ENCODE peak calls at places on chromosomes 11 and 22, in six cellular contexts. X is IMR-90, M is Peyer's patch, O is uterus, D is stomach, K is heart left ventricle. U is an unnamed sample.

GRCh38 chr22:24124247-24124646 is 57.0 kb upstream of the SUSD2 start:
- DNase-seq in O (no peak), X (no peak), D (no peak), M (no peak), K (no peak), U (no peak)

GRCh38 chr11:35335226-35335625 is 84.1 kb downstream of the SLC1A2 start:
- DNase-seq in X (no peak), M (no peak), O (no peak), K (no peak), D (no peak), U (no peak)

GRCh38 chr22:36331306-36331911 is 56.4 kb downstream of the MYH9 start:
- DNase-seq in D (peak; percentile 79), M (no peak), K (peak; percentile 90), O (peak; percentile 85), X (peak; percentile 98), U (peak; percentile 97)

GRCh38 chr22:23763579-23764331 is 965 bp downstream of the C22orf15 start:
- DNase-seq in D (no peak), X (no peak), O (no peak), M (no peak), K (peak; percentile 79), U (peak; percentile 92)

GRCh38 chr22:37193629-37194191 is 5.7 kb upstream of the C1QTNF6 start:
- DNase-seq in O (peak; percentile 35), K (no peak), X (peak; percentile 36), D (no peak), M (no peak), U (no peak)

GRCh38 chr11:83252266-83252665 is 33.9 kb downstream of the CCDC90B start:
- DNase-seq in D (no peak), O (no peak), M (no peak), K (no peak), X (no peak), U (no peak)

GRCh38 chr22:18057568-18058209 is 20.1 kb upstream of the PEX26 start:
- DNase-seq in O (peak; percentile 85), D (peak; percentile 60), M (no peak), K (no peak), X (peak; percentile 100), U (peak; percentile 88)

GRCh38 chr11:106959800-106960199 is 58.5 kb downstream of the GUCY1A2 start:
- DNase-seq in M (no peak), D (no peak), O (no peak), K (no peak), X (no peak), U (no peak)

GRCh38 chr11:251550-251949 is 14.8 kb downstream of the PSMD13 start:
- DNase-seq in O (no peak), M (no peak), X (no peak), D (no peak), K (no peak), U (no peak)

GRCh38 chr11:2932850-2933251 is 3.6 kb upstream of the PHLDA2 start:
- DNase-seq in X (peak; percentile 46), M (peak; percentile 41), K (no peak), D (no peak), O (no peak), U (peak; percentile 76)

GRCh38 chr22:47196493-47196849 is 434.0 kb downstream of the TBC1D22A start:
- DNase-seq in O (no peak), X (no peak), M (no peak), D (peak; percentile 7), K (no peak), U (no peak)

GRCh38 chr22:39021552-39022250 is 774 bp downstream of the APOBEC3D start:
- DNase-seq in D (no peak), X (no peak), O (no peak), K (no peak), M (no peak), U (no peak)
- H3K4me3 ChIP-seq in D (peak overlapping the region; percentile 54), X (no peak overlapping the region), O (peak overlapping the region; percentile 25), K (peak overlapping the region; percentile 53), M (peak overlapping the region; percentile 53), U (peak overlapping the region; percentile 56)

GRCh38 chr11:65649656-65650546 is 12.0 kb downstream of the SIPA1 start:
- DNase-seq in O (no peak), X (no peak), K (no peak), M (peak; percentile 46), D (no peak), U (peak; percentile 74)

GRCh38 chr11:65651589-65652510 is 10.9 kb downstream of the RELA start:
- DNase-seq in K (no peak), X (peak; percentile 38), D (peak; percentile 86), M (peak; percentile 67), O (peak; percentile 36), U (peak; percentile 88)

GRCh38 chr11:65651339-65651588 is 11.5 kb downstream of the RELA start:
- DNase-seq in M (peak; percentile 41), D (no peak), K (no peak), X (no peak), O (peak; percentile 15), U (no peak)

GRCh38 chr11:65648997-65649491 is 11.1 kb downstream of the SIPA1 start:
- DNase-seq in D (peak; percentile 66), X (no peak), M (no peak), O (no peak), K (no peak), U (peak; percentile 74)

GRCh38 chr11:65650547-65651338 is 12.0 kb downstream of the RELA start:
- DNase-seq in M (peak; percentile 48), X (no peak), K (no peak), O (peak; percentile 18), D (peak; percentile 55), U (peak; percentile 82)
- H3K27ac ChIP-seq in M (no peak overlapping the region), X (no peak overlapping the region), K (peak overlapping the region; percentile 97), O (peak overlapping the region; percentile 97), D (peak overlapping the region; percentile 91), U (peak overlapping the region; percentile 98)

DNA sequence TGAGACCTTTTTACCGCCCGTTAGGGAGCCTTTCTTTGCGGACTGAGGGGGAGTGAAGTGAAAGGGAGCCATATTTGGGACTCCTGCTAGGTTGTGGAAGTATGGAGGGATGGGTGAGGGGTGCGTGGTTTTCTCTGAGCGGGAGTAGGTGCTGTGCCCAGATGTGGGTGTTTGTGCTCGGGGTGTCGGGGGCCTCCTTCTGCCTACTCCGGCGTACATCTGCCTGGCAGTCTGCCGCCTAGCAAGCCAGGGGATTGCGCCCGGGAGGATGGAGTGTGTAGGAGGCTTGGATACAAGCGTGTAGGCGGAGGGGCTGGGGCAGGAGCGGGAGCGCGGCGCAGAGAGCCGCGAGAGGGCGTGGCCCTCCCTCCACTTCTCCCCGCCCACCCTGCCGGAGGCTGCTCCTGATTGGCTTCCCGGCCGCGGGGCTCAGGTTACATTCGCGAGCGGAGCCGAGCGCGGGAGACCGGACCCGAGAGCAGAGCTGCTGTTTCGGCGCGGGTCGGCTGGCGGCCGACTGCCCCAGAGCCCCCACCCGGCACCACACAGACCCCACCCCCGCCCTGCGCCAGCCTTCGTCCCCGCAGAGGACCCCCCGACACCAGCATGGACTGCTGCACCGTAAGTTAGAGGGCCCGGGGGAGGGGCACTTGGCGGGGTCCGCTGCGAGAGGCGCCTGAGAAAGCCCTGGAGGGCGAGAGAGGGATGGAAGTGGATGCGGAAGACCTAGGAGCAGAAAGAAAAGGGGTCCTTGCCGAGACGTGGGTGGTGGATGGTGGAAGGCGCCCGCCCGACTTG is at the start of gene NRGN:
- DNase-seq in M (peak; percentile 91), X (peak; percentile 82), O (peak; percentile 92), K (peak; percentile 95), D (peak; percentile 94), U (peak; percentile 96)
- TF ChIP-seq POLR2A in M (no peak), X (no peak), O (no peak), K (no peak), D (no peak), U (no peak)

GRCh38 chr11:119339581-119340334 is 925 bp downstream of the C1QTNF5 start:
- DNase-seq in M (peak; percentile 81), O (peak; percentile 70), X (no peak), K (peak; percentile 87), D (peak; percentile 73), U (peak; percentile 89)

GRCh38 chr11:119341222-119342022 is 739 bp upstream of the C1QTNF5 start:
- DNase-seq in M (peak; percentile 52), X (no peak), O (no peak), D (no peak), K (no peak), U (peak; percentile 84)

GRCh38 chr11:119342023-119342300 is 1.3 kb upstream of the C1QTNF5 start:
- DNase-seq in O (no peak), M (no peak), X (no peak), D (no peak), K (no peak), U (no peak)

GRCh38 chr11:119338946-119339580 is 1.6 kb downstream of the C1QTNF5 start:
- DNase-seq in O (no peak), M (peak; percentile 46), X (no peak), K (peak; percentile 60), D (no peak), U (peak; percentile 64)

GRCh38 chr11:119340335-119341221 is at the start of gene C1QTNF5:
- DNase-seq in D (peak; percentile 88), M (peak; percentile 71), K (peak; percentile 90), X (peak; percentile 57), O (peak; percentile 87), U (peak; percentile 85)
- H3K4me3 ChIP-seq in D (peak within 1 kb of the TSS; percentile 60), M (peak within 1 kb of the TSS; percentile 59), K (peak within 1 kb of the TSS; percentile 77), X (peak within 1 kb of the TSS; percentile 49), O (peak within 1 kb of the TSS; percentile 63), U (peak within 1 kb of the TSS; percentile 49)

GRCh38 chr11:63672156-63672463 is 934 bp upstream of the ATL3 start:
- DNase-seq in M (no peak), D (no peak), K (no peak), O (no peak), X (no peak), U (no peak)
- H3K27ac ChIP-seq in M (no peak overlapping the region), D (peak overlapping the region; percentile 100), K (peak overlapping the region; percentile 97), O (peak overlapping the region; percentile 97), X (no peak overlapping the region), U (peak overlapping the region; percentile 98)

U was measured in spleen.